ENCODE peak calls at places on chromosomes 4 and X, in ten cellular contexts. O is IMR-90, S is B cell, F is WTC11, H is AG09319, R is mammary epithelial cell, D is left ventricle myocardium inferior, E is mesothelial cell of epicardium, X is fibroblast of the aortic adventitia, T is adrenal gland. B is an unnamed sample.

GRCh38 chrX:115972717-115973116 is 197.8 kb upstream of the AGTR2 start:
- DNase-seq in O (no peak), R (no peak), F (no peak), E (no peak), X (no peak), T (no peak), S (no peak), D (no peak), H (no peak), B (no peak)

GRCh38 chr4:105248613-105249012 is 101.9 kb downstream of the TET2 start:
- DNase-seq in O (no peak), S (no peak), H (no peak), F (no peak), R (no peak), X (no peak), E (no peak), D (no peak), T (no peak), B (no peak)

GRCh38 chr4:3204021-3204431 is 44.9 kb upstream of the MSANTD1 start:
- DNase-seq in F (no peak), X (peak), S (no peak), H (peak), R (no peak), E (no peak), D (no peak), T (peak), O (peak), B (no peak)

GRCh38 chr4:7872264-7872771 is 67.3 kb downstream of the AFAP1 start:
- DNase-seq in E (no peak), R (no peak), S (no peak), F (no peak), D (no peak), T (no peak), O (peak), H (peak), X (peak), B (no peak)

GRCh38 chr4:55367084-55367722 is 21.2 kb downstream of the SRD5A3 start:
- DNase-seq in X (no peak), R (no peak), E (no peak), T (no peak), O (no peak), F (no peak), D (no peak), S (no peak), H (no peak), B (no peak)

GRCh38 chr4:31968842-31969241 is 1248.7 kb downstream of the PCDH7 start:
- DNase-seq in H (no peak), R (no peak), F (no peak), O (no peak), X (no peak), S (no peak), T (no peak), E (no peak), D (no peak), B (no peak)

GRCh38 chr4:16140520-16141249 is 56.9 kb upstream of the PROM1 start:
- DNase-seq in R (peak), H (peak), S (no peak), E (no peak), F (no peak), T (no peak), D (no peak), O (peak), X (peak), B (no peak)

GRCh38 chr4:99722006-99722405 is 64.4 kb upstream of the C4orf54 start:
- DNase-seq in H (no peak), E (no peak), X (peak), R (peak), O (no peak), F (no peak), T (no peak), D (no peak), S (no peak), B (no peak)

GRCh38 chr4:145785391-145786008 is 105.6 kb downstream of the C4orf51 start:
- DNase-seq in T (no peak), X (peak), H (no peak), E (no peak), S (no peak), O (no peak), R (no peak), F (no peak), D (no peak), B (no peak)

GRCh38 chr4:82123934-82124333 is 249.9 kb downstream of the HNRNPD start:
- DNase-seq in R (no peak), E (no peak), D (no peak), T (no peak), F (no peak), H (no peak), S (no peak), O (no peak), X (no peak), B (no peak)

GRCh38 chr4:963276-964225 is 9.8 kb downstream of the DGKQ start:
- DNase-seq in O (no peak), T (no peak), S (no peak), R (no peak), D (no peak), E (no peak), F (peak), H (no peak), X (no peak), B (no peak)

GRCh38 chr4:7328162-7328912 is 106.4 kb downstream of the PSAPL1 start:
- DNase-seq in R (no peak), S (no peak), D (no peak), T (no peak), X (no peak), O (no peak), F (no peak), E (no peak), H (no peak), B (no peak)

GRCh38 chr4:83618991-83619390 is 83.1 kb downstream of the GPAT3 start:
- DNase-seq in R (peak), T (no peak), H (no peak), F (no peak), D (no peak), X (no peak), E (no peak), O (peak), S (no peak), B (no peak)

GRCh38 chr4:137312257-137312656 is 220.0 kb downstream of the PCDH18 start:
- DNase-seq in X (peak), T (no peak), F (no peak), S (no peak), O (peak), R (peak), E (no peak), H (no peak), D (no peak), B (no peak)

GRCh38 chrX:103626855-103627254 is 1.9 kb upstream of the TCEAL1 start:
- DNase-seq in R (peak), O (peak), H (no peak), D (no peak), T (no peak), S (no peak), E (no peak), F (no peak), X (no peak), B (no peak)

GRCh38 chr4:13700196-13701140 is 72.9 kb upstream of the BOD1L1 start:
- DNase-seq in X (peak), E (no peak), T (no peak), H (peak), D (no peak), R (peak), F (no peak), S (no peak), O (peak), B (no peak)

GRCh38 chr4:6332042-6332668 is 62.5 kb downstream of the WFS1 start:
- DNase-seq in X (peak), O (peak), F (peak), H (no peak), D (no peak), E (no peak), R (no peak), T (no peak), S (no peak), B (peak)

GRCh38 chr4:100312615-100313355 is 122.5 kb upstream of the DDIT4L start:
- DNase-seq in D (no peak), F (no peak), S (no peak), R (no peak), T (no peak), E (no peak), H (no peak), O (no peak), X (peak), B (no peak)

GRCh38 chrX:13876652-13877051 is 59.8 kb upstream of the GPM6B start:
- DNase-seq in O (peak), E (no peak), H (no peak), X (peak), F (no peak), S (no peak), T (peak), R (peak), D (no peak), B (no peak)

GRCh38 chr4:154416183-154416543 is 75.4 kb downstream of the DCHS2 start:
- DNase-seq in S (no peak), F (peak), O (no peak), D (peak), X (no peak), E (no peak), H (no peak), R (no peak), T (peak), B (peak)

GRCh38 chr4:168515222-168516011 is 18.6 kb downstream of the PALLD start:
- DNase-seq in H (no peak), D (peak), X (peak), R (no peak), T (no peak), E (no peak), F (no peak), O (no peak), S (no peak), B (no peak)

GRCh38 chr4:87211249-87211952 is 9.0 kb downstream of the KLHL8 start:
- DNase-seq in T (no peak), S (no peak), D (no peak), F (no peak), X (peak), H (no peak), R (no peak), O (no peak), E (no peak), B (no peak)

GRCh38 chrX:85111347-85111746 is 107.7 kb downstream of the APOOL start:
- DNase-seq in O (peak), T (no peak), D (no peak), X (peak), R (no peak), S (no peak), E (no peak), H (no peak), F (no peak), B (no peak)

GRCh38 chrX:56812515-56813105 is 83.6 kb downstream of the NBDY start:
- DNase-seq in O (no peak), X (peak), H (no peak), E (no peak), S (peak), R (no peak), T (no peak), F (no peak), D (no peak), B (no peak)

GRCh38 chrX:110417128-110417527 is 58.5 kb downstream of the RTL9 start:
- DNase-seq in X (no peak), T (no peak), E (no peak), D (no peak), F (no peak), R (no peak), O (no peak), H (no peak), S (no peak), B (no peak)

GRCh38 chr4:20662851-20663250 is 37.4 kb upstream of the PACRGL start:
- DNase-seq in O (peak), E (no peak), X (peak), S (no peak), D (no peak), T (no peak), F (no peak), R (peak), H (no peak), B (no peak)

GRCh38 chrX:23493941-23494374 is 159.3 kb downstream of the PTCHD1 start:
- DNase-seq in D (no peak), T (no peak), O (no peak), E (no peak), X (no peak), R (peak), F (no peak), S (no peak), H (no peak), B (no peak)

GRCh38 chrX:86507337-86507736 is 359.1 kb downstream of the DACH2 start:
- DNase-seq in F (no peak), E (no peak), X (no peak), D (no peak), O (no peak), T (no peak), S (no peak), H (no peak), R (no peak), B (peak)

GRCh38 chrX:24646745-24647182 is 383 bp downstream of the PCYT1B start:
- DNase-seq in X (peak), F (peak), S (no peak), D (no peak), E (peak), H (no peak), R (no peak), O (no peak), T (no peak), B (peak)

GRCh38 chrX:15946783-15947550 is 92.4 kb upstream of the AP1S2 start:
- DNase-seq in T (no peak), H (peak), X (peak), S (no peak), E (no peak), R (peak), D (no peak), O (peak), F (no peak), B (no peak)

GRCh38 chr4:78645853-78646757 is 94.5 kb downstream of the ANXA3 start:
- DNase-seq in H (peak), E (no peak), T (peak), F (no peak), X (peak), D (peak), S (no peak), R (peak), O (peak), B (no peak)

GRCh38 chr4:180734753-180735432 is 1508.3 kb upstream of the TENM3 start:
- DNase-seq in X (no peak), O (no peak), H (no peak), T (no peak), D (no peak), R (no peak), F (no peak), E (no peak), S (no peak), B (no peak)

GRCh38 chrX:48530736-48531135 is 8.8 kb upstream of the TBC1D25 start:
- DNase-seq in F (no peak), S (no peak), O (no peak), E (no peak), X (peak), H (no peak), D (no peak), T (no peak), R (peak), B (no peak)

GRCh38 chr4:1323635-1324442 is 23.2 kb upstream of the UVSSA start:
- DNase-seq in H (peak), T (no peak), O (peak), R (peak), E (no peak), S (no peak), D (no peak), F (no peak), X (peak), B (no peak)

GRCh38 chr4:74543247-74543670 is 98.3 kb downstream of the AREG start:
- DNase-seq in S (no peak), X (no peak), H (no peak), R (no peak), F (no peak), O (no peak), D (no peak), T (no peak), E (no peak), B (no peak)

GRCh38 chrX:68196939-68197791 is 236.1 kb downstream of the OPHN1 start:
- DNase-seq in H (peak), R (peak), T (peak), D (no peak), S (no peak), X (peak), F (peak), E (no peak), O (peak), B (peak)

GRCh38 chr4:39823193-39823592 is 125.3 kb downstream of the UBE2K start:
- DNase-seq in F (no peak), E (no peak), S (no peak), T (peak), O (peak), H (peak), X (peak), R (no peak), D (no peak), B (no peak)

GRCh38 chr4:160510925-160511324 is 1408.0 kb downstream of the RAPGEF2 start:
- DNase-seq in D (no peak), T (no peak), H (no peak), O (no peak), X (no peak), E (no peak), F (no peak), R (peak), S (no peak), B (no peak)

GRCh38 chr4:122759639-122760310 is 27.3 kb downstream of the BBS12 start:
- DNase-seq in S (no peak), O (peak), D (no peak), H (no peak), F (no peak), T (no peak), X (peak), E (no peak), R (no peak), B (no peak)
- TF ChIP-seq CTCF in S (no peak), O (peak), D (no peak), H (peak), F (peak), T (no peak), X (peak), E (peak), R (peak), B (peak)

DNA sequence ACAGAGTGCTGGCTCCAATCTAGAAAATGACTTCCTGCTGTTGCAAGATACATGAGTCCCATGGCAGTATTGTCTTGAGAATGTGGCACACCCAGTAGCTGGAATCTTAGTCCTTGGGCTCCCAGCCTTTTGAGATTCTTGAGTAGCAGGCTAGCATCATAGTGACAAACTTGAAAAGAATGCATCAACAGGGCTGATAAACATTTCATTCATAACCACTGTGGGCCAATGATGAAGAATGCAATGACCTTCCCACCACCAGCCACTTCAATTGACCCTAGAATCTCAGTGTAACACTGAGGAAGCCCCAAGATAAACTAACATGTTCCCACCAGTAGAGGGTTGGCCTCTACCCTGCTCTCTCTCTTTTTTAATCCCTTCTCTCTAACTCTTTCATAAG is 329.3 kb downstream of the GBA3 start:
- DNase-seq in F (no peak), S (no peak), H (peak), X (peak), D (no peak), E (no peak), O (peak), R (peak), T (no peak), B (no peak)
- TF ChIP-seq CTCF in F (no peak), S (no peak), H (no peak), X (peak), D (no peak), E (no peak), O (no peak), R (no peak), T (no peak), B (no peak)

DNA sequence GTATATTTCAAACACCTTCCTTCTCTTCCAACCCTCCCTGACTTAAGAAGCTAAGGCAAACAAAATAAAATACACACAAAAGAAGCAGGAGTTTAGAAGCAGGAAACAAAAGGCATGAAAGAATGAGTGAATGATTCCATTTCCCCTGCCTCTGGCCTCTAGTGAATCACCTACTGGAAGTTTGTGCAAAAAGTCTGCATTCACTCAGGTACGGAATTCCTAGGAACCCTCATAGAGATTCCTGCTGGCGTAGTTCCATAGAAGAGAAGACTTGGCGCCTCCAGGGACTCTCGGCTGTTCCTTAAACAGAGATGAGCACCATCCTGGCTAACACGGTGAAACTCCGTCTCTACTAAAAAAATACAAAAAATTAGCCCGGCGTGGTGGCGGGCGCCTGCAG is 125.9 kb upstream of the TBL1X start:
- DNase-seq in E (no peak), X (no peak), S (no peak), O (no peak), T (no peak), H (no peak), D (no peak), R (no peak), F (no peak), B (no peak)
- TF ChIP-seq CTCF in E (no peak), X (no peak), S (no peak), O (no peak), T (no peak), H (no peak), D (no peak), R (no peak), F (no peak), B (no peak)

GRCh38 chr4:70425306-70425705 is 27.6 kb downstream of the OPRPN start:
- DNase-seq in F (no peak), T (no peak), E (no peak), R (no peak), X (no peak), O (no peak), H (no peak), D (no peak), S (no peak), B (no peak)
- TF ChIP-seq CTCF in F (no peak), T (no peak), E (no peak), R (no peak), X (no peak), O (no peak), H (no peak), D (no peak), S (no peak), B (no peak)

DNA sequence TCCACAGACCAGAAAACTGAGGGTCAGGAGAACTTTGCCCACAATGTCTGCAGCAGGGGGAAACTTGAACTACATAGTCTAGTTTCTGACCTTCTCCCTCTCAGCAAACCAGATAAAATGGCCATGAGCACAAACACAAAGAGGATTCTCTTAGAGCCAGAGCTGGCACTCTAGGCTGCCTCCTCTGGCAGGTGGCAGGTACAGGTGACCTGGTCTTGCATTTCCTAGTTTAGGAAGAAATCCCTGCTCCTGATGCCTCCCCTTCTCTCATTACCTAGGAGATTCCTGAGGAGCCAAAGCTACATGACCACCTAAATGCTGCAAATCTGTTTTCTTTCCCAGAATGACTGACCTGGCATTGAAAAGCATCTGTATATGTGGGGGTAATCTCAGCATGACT is 45.1 kb downstream of the ARHGEF9 start:
- DNase-seq in O (no peak), S (no peak), D (no peak), R (no peak), F (no peak), H (no peak), T (no peak), E (no peak), X (no peak), B (no peak)
- TF ChIP-seq CTCF in O (no peak), S (no peak), D (no peak), R (peak), F (no peak), H (no peak), T (no peak), E (no peak), X (no peak), B (no peak)

GRCh38 chr4:53790286-53790685 is 199.0 kb upstream of the LNX1 start:
- DNase-seq in T (no peak), O (no peak), H (no peak), F (no peak), S (no peak), E (no peak), D (no peak), X (no peak), R (no peak), B (no peak)
- TF ChIP-seq CTCF in T (no peak), O (no peak), H (no peak), F (no peak), S (no peak), E (no peak), D (no peak), X (no peak), R (no peak), B (no peak)